ENCODE peak calls at places on chromosomes 4 and X, in eight cellular contexts. One of them, this sample, is unnamed.
A peak's percentile ranks its signal among the peaks of the same experiment; 100 is the strongest.

GRCh38 chrX:155871934-155872333 is 9.2 kb upstream of the VAMP7 start:
- DNase-seq in aorta: no peak
- DNase-seq in H7: no peak
- DNase-seq in MG63: no peak
- DNase-seq in BJ: no peak
- DNase-seq in ascending aorta: no peak
- DNase-seq in tibial artery: no peak
- DNase-seq in astrocyte: no peak
- DNase-seq in this sample: no peak

GRCh38 chrX:39726810-39727209 is 370.9 kb downstream of the BCOR start:
- DNase-seq in MG63: peak; percentile 33
- DNase-seq in H7: no peak
- DNase-seq in BJ: no peak
- DNase-seq in ascending aorta: peak; percentile 66
- DNase-seq in astrocyte: peak; percentile 67
- DNase-seq in tibial artery: no peak
- DNase-seq in aorta: no peak
- DNase-seq in this sample: no peak

GRCh38 chrX:40077906-40078305 is 19.9 kb downstream of the BCOR start:
- DNase-seq in H7: peak; percentile 43
- DNase-seq in ascending aorta: no peak
- DNase-seq in aorta: no peak
- DNase-seq in BJ: no peak
- DNase-seq in MG63: no peak
- DNase-seq in tibial artery: no peak
- DNase-seq in astrocyte: no peak
- DNase-seq in this sample: no peak

GRCh38 chr4:168723020-168723419 is 226.2 kb downstream of the PALLD start:
- DNase-seq in aorta: no peak
- DNase-seq in MG63: no peak
- DNase-seq in tibial artery: no peak
- DNase-seq in ascending aorta: no peak
- DNase-seq in astrocyte: peak; percentile 70
- DNase-seq in BJ: peak; percentile 19
- DNase-seq in H7: no peak
- DNase-seq in this sample: no peak

GRCh38 chr4:2662598-2662997 is 93.5 kb downstream of the TNIP2 start:
- DNase-seq in tibial artery: no peak
- DNase-seq in astrocyte: peak; percentile 86
- DNase-seq in ascending aorta: no peak
- DNase-seq in aorta: no peak
- DNase-seq in MG63: no peak
- DNase-seq in BJ: peak; percentile 78
- DNase-seq in H7: no peak
- DNase-seq in this sample: peak; percentile 25

GRCh38 chrX:13775837-13776236 is 41.1 kb downstream of the GPM6B start:
- DNase-seq in ascending aorta: no peak
- DNase-seq in MG63: no peak
- DNase-seq in H7: no peak
- DNase-seq in tibial artery: no peak
- DNase-seq in BJ: no peak
- DNase-seq in astrocyte: no peak
- DNase-seq in aorta: no peak
- DNase-seq in this sample: no peak

GRCh38 chr4:15935504-15936392 is 2.8 kb downstream of the FGFBP1 start:
- DNase-seq in tibial artery: no peak
- DNase-seq in BJ: no peak
- DNase-seq in ascending aorta: no peak
- DNase-seq in H7: no peak
- DNase-seq in MG63: no peak
- DNase-seq in aorta: no peak
- DNase-seq in astrocyte: no peak
- DNase-seq in this sample: no peak

GRCh38 chrX:2769615-2770014 is 17.8 kb downstream of the XG start:
- DNase-seq in BJ: no peak
- DNase-seq in tibial artery: no peak
- DNase-seq in aorta: no peak
- DNase-seq in MG63: no peak
- DNase-seq in ascending aorta: no peak
- DNase-seq in astrocyte: no peak
- DNase-seq in H7: no peak
- DNase-seq in this sample: no peak

GRCh38 chrX:134669378-134670098 is 11.3 kb upstream of the PLAC1 start:
- DNase-seq in ascending aorta: no peak
- DNase-seq in MG63: peak; percentile 90
- DNase-seq in BJ: peak; percentile 74
- DNase-seq in tibial artery: no peak
- DNase-seq in H7: no peak
- DNase-seq in astrocyte: peak; percentile 88
- DNase-seq in aorta: no peak
- DNase-seq in this sample: no peak

GRCh38 chr4:20418865-20419451 is 167.3 kb downstream of the SLIT2 start:
- DNase-seq in astrocyte: peak; percentile 60
- DNase-seq in ascending aorta: no peak
- DNase-seq in H7: no peak
- DNase-seq in MG63: no peak
- DNase-seq in tibial artery: no peak
- DNase-seq in aorta: no peak
- DNase-seq in BJ: peak; percentile 20
- DNase-seq in this sample: no peak

GRCh38 chr4:97498875-97499274 is 644.4 kb downstream of the STPG2 start:
- DNase-seq in astrocyte: peak; percentile 91
- DNase-seq in MG63: peak; percentile 2
- DNase-seq in H7: no peak
- DNase-seq in BJ: no peak
- DNase-seq in tibial artery: no peak
- DNase-seq in aorta: no peak
- DNase-seq in ascending aorta: no peak
- DNase-seq in this sample: peak; percentile 88

GRCh38 chrX:87900320-87900908 is 382.8 kb downstream of the KLHL4 start:
- DNase-seq in astrocyte: no peak
- DNase-seq in aorta: no peak
- DNase-seq in ascending aorta: no peak
- DNase-seq in MG63: peak; percentile 1
- DNase-seq in tibial artery: no peak
- DNase-seq in BJ: no peak
- DNase-seq in H7: no peak
- DNase-seq in this sample: peak; percentile 23

GRCh38 chr4:159856451-159856850 is 753.6 kb downstream of the RAPGEF2 start:
- DNase-seq in astrocyte: peak; percentile 6
- DNase-seq in H7: no peak
- DNase-seq in aorta: no peak
- DNase-seq in MG63: no peak
- DNase-seq in ascending aorta: no peak
- DNase-seq in BJ: no peak
- DNase-seq in tibial artery: no peak
- DNase-seq in this sample: no peak

GRCh38 chr4:77141964-77142641 is 14.9 kb upstream of the CCNG2 start:
- DNase-seq in H7: no peak
- DNase-seq in MG63: no peak
- DNase-seq in tibial artery: no peak
- DNase-seq in aorta: no peak
- DNase-seq in ascending aorta: no peak
- DNase-seq in astrocyte: no peak
- DNase-seq in BJ: no peak
- DNase-seq in this sample: no peak

GRCh38 chrX:133374874-133375387 is 40.4 kb downstream of the GPC4 start:
- DNase-seq in MG63: no peak
- DNase-seq in tibial artery: no peak
- DNase-seq in aorta: no peak
- DNase-seq in H7: no peak
- DNase-seq in BJ: no peak
- DNase-seq in ascending aorta: no peak
- DNase-seq in astrocyte: no peak
- DNase-seq in this sample: no peak

GRCh38 chr4:9602389-9602914 is 158.2 kb downstream of the DEFB131A start:
- DNase-seq in MG63: no peak
- DNase-seq in H7: no peak
- DNase-seq in tibial artery: no peak
- DNase-seq in ascending aorta: no peak
- DNase-seq in aorta: no peak
- DNase-seq in BJ: no peak
- DNase-seq in astrocyte: no peak
- DNase-seq in this sample: no peak

GRCh38 chr4:166091914-166092510 is 219.0 kb downstream of the TLL1 start:
- DNase-seq in astrocyte: peak; percentile 22
- DNase-seq in MG63: no peak
- DNase-seq in BJ: no peak
- DNase-seq in ascending aorta: no peak
- DNase-seq in H7: peak; percentile 0
- DNase-seq in tibial artery: no peak
- DNase-seq in aorta: no peak
- DNase-seq in this sample: peak; percentile 9

DNA sequence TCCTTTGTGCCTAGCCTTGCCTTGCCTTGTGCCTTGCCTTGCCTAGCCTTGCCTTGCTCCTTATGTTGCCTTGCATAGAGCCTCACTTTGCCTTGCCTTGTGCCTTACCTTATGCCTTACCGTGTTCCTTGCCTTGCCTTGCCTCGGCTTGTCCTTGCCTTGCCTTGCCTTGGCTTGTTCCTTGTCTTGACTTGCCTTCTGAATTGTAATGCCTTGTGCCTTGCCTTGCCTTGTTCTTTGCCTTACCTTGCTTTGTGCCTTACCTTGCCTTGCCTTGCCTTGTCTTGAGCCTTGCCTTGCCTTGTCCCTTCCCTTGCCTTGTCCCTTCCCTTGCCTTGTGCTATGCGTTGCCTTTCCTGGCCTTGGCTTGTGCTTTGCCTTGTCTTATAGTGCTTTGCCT is 90.2 kb downstream of the TAB3 start:
- DNase-seq in H7: no peak
- DNase-seq in MG63: no peak
- DNase-seq in BJ: no peak
- DNase-seq in ascending aorta: no peak
- DNase-seq in astrocyte: no peak
- DNase-seq in aorta: no peak
- DNase-seq in tibial artery: no peak
- DNase-seq in this sample: no peak
- H3K4me3 ChIP-seq in H7: no peak overlapping the region
- H3K4me3 ChIP-seq in MG63: no peak overlapping the region
- H3K4me3 ChIP-seq in BJ: no peak overlapping the region
- H3K4me3 ChIP-seq in ascending aorta: no peak overlapping the region
- H3K4me3 ChIP-seq in astrocyte: no peak overlapping the region
- H3K4me3 ChIP-seq in aorta: no peak overlapping the region
- H3K4me3 ChIP-seq in tibial artery: no peak overlapping the region
- H3K4me3 ChIP-seq in this sample: no peak overlapping the region

GRCh38 chr4:139668658-139669201 is 3.1 kb downstream of the MGST2 start:
- DNase-seq in tibial artery: no peak
- DNase-seq in H7: no peak
- DNase-seq in astrocyte: no peak
- DNase-seq in BJ: no peak
- DNase-seq in aorta: no peak
- DNase-seq in ascending aorta: no peak
- DNase-seq in MG63: no peak
- DNase-seq in this sample: no peak

GRCh38 chr4:139669859-139670258 is 4.2 kb downstream of the MGST2 start:
- DNase-seq in tibial artery: no peak
- DNase-seq in astrocyte: no peak
- DNase-seq in H7: no peak
- DNase-seq in ascending aorta: no peak
- DNase-seq in BJ: no peak
- DNase-seq in MG63: no peak
- DNase-seq in aorta: no peak
- DNase-seq in this sample: no peak

GRCh38 chr4:139669335-139669734 is 3.7 kb downstream of the MGST2 start:
- DNase-seq in ascending aorta: no peak
- DNase-seq in MG63: no peak
- DNase-seq in H7: no peak
- DNase-seq in BJ: no peak
- DNase-seq in astrocyte: no peak
- DNase-seq in tibial artery: no peak
- DNase-seq in aorta: no peak
- DNase-seq in this sample: no peak

GRCh38 chr4:139666735-139667266 is 1.2 kb downstream of the MGST2 start:
- DNase-seq in ascending aorta: no peak
- DNase-seq in BJ: no peak
- DNase-seq in MG63: peak; percentile 7
- DNase-seq in tibial artery: no peak
- DNase-seq in aorta: no peak
- DNase-seq in H7: no peak
- DNase-seq in astrocyte: peak; percentile 57
- DNase-seq in this sample: no peak

GRCh38 chr4:139668036-139668435 is 2.4 kb downstream of the MGST2 start:
- DNase-seq in aorta: no peak
- DNase-seq in MG63: no peak
- DNase-seq in astrocyte: no peak
- DNase-seq in BJ: no peak
- DNase-seq in H7: no peak
- DNase-seq in ascending aorta: no peak
- DNase-seq in tibial artery: no peak
- DNase-seq in this sample: no peak
- H3K4me3 ChIP-seq in aorta: no peak overlapping the region
- H3K4me3 ChIP-seq in MG63: no peak overlapping the region
- H3K4me3 ChIP-seq in astrocyte: no peak overlapping the region
- H3K4me3 ChIP-seq in BJ: no peak overlapping the region
- H3K4me3 ChIP-seq in H7: no peak overlapping the region
- H3K4me3 ChIP-seq in ascending aorta: no peak overlapping the region
- H3K4me3 ChIP-seq in tibial artery: no peak overlapping the region
- H3K4me3 ChIP-seq in this sample: no peak overlapping the region

GRCh38 chr4:185741795-185742194 is 70.2 kb downstream of the SORBS2 start:
- DNase-seq in ascending aorta: no peak
- DNase-seq in aorta: no peak
- DNase-seq in MG63: no peak
- DNase-seq in H7: no peak
- DNase-seq in astrocyte: no peak
- DNase-seq in BJ: no peak
- DNase-seq in tibial artery: no peak
- DNase-seq in this sample: no peak
- H3K4me3 ChIP-seq in ascending aorta: no peak overlapping the region
- H3K4me3 ChIP-seq in aorta: no peak overlapping the region
- H3K4me3 ChIP-seq in MG63: no peak overlapping the region
- H3K4me3 ChIP-seq in H7: no peak overlapping the region
- H3K4me3 ChIP-seq in astrocyte: no peak overlapping the region
- H3K4me3 ChIP-seq in BJ: no peak overlapping the region
- H3K4me3 ChIP-seq in tibial artery: no peak overlapping the region
- H3K4me3 ChIP-seq in this sample: no peak overlapping the region

GRCh38 chr4:5751073-5751917 is 40.3 kb downstream of the EVC start:
- DNase-seq in H7: peak; percentile 66
- DNase-seq in MG63: no peak
- DNase-seq in tibial artery: peak; percentile 57
- DNase-seq in aorta: no peak
- DNase-seq in astrocyte: peak; percentile 45
- DNase-seq in BJ: peak; percentile 59
- DNase-seq in ascending aorta: peak; percentile 58
- DNase-seq in this sample: peak; percentile 95

GRCh38 chr4:5746829-5747745 is 36.1 kb downstream of the EVC start:
- DNase-seq in ascending aorta: peak; percentile 76
- DNase-seq in BJ: no peak
- DNase-seq in tibial artery: peak; percentile 62
- DNase-seq in astrocyte: peak; percentile 66
- DNase-seq in aorta: no peak
- DNase-seq in H7: no peak
- DNase-seq in MG63: no peak
- DNase-seq in this sample: peak; percentile 69

GRCh38 chr4:5747746-5748365 is 36.9 kb downstream of the EVC start:
- DNase-seq in aorta: no peak
- DNase-seq in astrocyte: peak; percentile 93
- DNase-seq in tibial artery: peak; percentile 77
- DNase-seq in ascending aorta: peak; percentile 92
- DNase-seq in BJ: peak; percentile 90
- DNase-seq in H7: no peak
- DNase-seq in MG63: no peak
- DNase-seq in this sample: peak; percentile 90

GRCh38 chr4:5750052-5750950 is 39.3 kb downstream of the EVC start:
- DNase-seq in astrocyte: peak; percentile 79
- DNase-seq in ascending aorta: peak; percentile 40
- DNase-seq in MG63: no peak
- DNase-seq in BJ: peak; percentile 72
- DNase-seq in H7: peak; percentile 9
- DNase-seq in aorta: no peak
- DNase-seq in tibial artery: peak; percentile 23
- DNase-seq in this sample: peak; percentile 37

GRCh38 chr4:5749568-5749967 is 38.6 kb downstream of the EVC start:
- DNase-seq in BJ: no peak
- DNase-seq in aorta: no peak
- DNase-seq in astrocyte: no peak
- DNase-seq in ascending aorta: peak; percentile 56
- DNase-seq in MG63: no peak
- DNase-seq in H7: peak; percentile 25
- DNase-seq in tibial artery: peak; percentile 4
- DNase-seq in this sample: no peak
- H3K4me3 ChIP-seq in BJ: no peak overlapping the region
- H3K4me3 ChIP-seq in aorta: no peak overlapping the region
- H3K4me3 ChIP-seq in astrocyte: no peak overlapping the region
- H3K4me3 ChIP-seq in ascending aorta: no peak overlapping the region
- H3K4me3 ChIP-seq in MG63: no peak overlapping the region
- H3K4me3 ChIP-seq in H7: no peak overlapping the region
- H3K4me3 ChIP-seq in tibial artery: no peak overlapping the region
- H3K4me3 ChIP-seq in this sample: no peak overlapping the region